ENCODE peak calls at places on chromosomes 16 and 17, in five cellular contexts. Q is body of pancreas, U is brain microvascular endothelial cell, M is astrocyte of the spinal cord, L is fibroblast of the aortic adventitia. F is an unnamed sample.

GRCh38 chr16:69084301-69084700 is 21.2 kb upstream of the HAS3 start:
- DNase-seq in U (peak), L (peak), Q (no peak), M (no peak), F (no peak)

GRCh38 chr17:66784621-66785364 is 50.1 kb upstream of the CACNG5 start:
- DNase-seq in L (no peak), Q (no peak), M (no peak), U (no peak), F (no peak)

GRCh38 chr16:23848958-23849357 is 13.2 kb downstream of the PRKCB start:
- DNase-seq in M (no peak), L (no peak), U (no peak), Q (no peak), F (no peak)

GRCh38 chr16:14132696-14133048 is 61.6 kb downstream of the MRTFB start:
- DNase-seq in U (no peak), M (no peak), L (no peak), Q (no peak), F (no peak)

GRCh38 chr16:79599837-79600635 is 501 bp downstream of the MAF start:
- DNase-seq in L (no peak), M (peak), U (no peak), Q (peak), F (no peak)

GRCh38 chr17:31678431-31678830 is 180.6 kb downstream of the COPRS start:
- DNase-seq in Q (no peak), L (peak), U (no peak), M (peak), F (no peak)

GRCh38 chr16:4298761-4299522 is 16.9 kb upstream of the GLIS2 start:
- DNase-seq in Q (no peak), M (peak), U (peak), L (peak), F (peak)

GRCh38 chr16:83802135-83802534 is 5.6 kb upstream of the HSBP1 start:
- DNase-seq in Q (no peak), L (peak), U (peak), M (peak), F (peak)

GRCh38 chr16:20868890-20869289 is 31.3 kb downstream of the DCUN1D3 start:
- DNase-seq in M (peak), U (no peak), Q (peak), L (peak), F (no peak)

GRCh38 chr16:85486256-85486915 is 126.7 kb upstream of the GSE1 start:
- DNase-seq in Q (no peak), U (no peak), L (no peak), M (no peak), F (no peak)

GRCh38 chr17:27153005-27153404 is 140.9 kb upstream of the WSB1 start:
- DNase-seq in Q (no peak), M (no peak), U (no peak), L (peak), F (no peak)

GRCh38 chr16:85011846-85012284 is 530 bp upstream of the ZDHHC7 start:
- DNase-seq in M (no peak), L (no peak), Q (no peak), U (no peak), F (no peak)

GRCh38 chr17:8674344-8675305 is 44.1 kb upstream of the MYH10 start:
- DNase-seq in M (peak), L (peak), U (peak), Q (no peak), F (no peak)

GRCh38 chr17:75829747-75830146 is 14.5 kb downstream of the UNC13D start:
- DNase-seq in Q (no peak), M (no peak), U (no peak), L (no peak), F (no peak)

GRCh38 chr17:75831032-75831567 is 13.1 kb downstream of the UNC13D start:
- DNase-seq in Q (no peak), M (no peak), U (no peak), L (no peak), F (no peak)

GRCh38 chr17:75828741-75829140 is 15.5 kb downstream of the UNC13D start:
- DNase-seq in M (no peak), L (no peak), U (no peak), Q (no peak), F (no peak)

GRCh38 chr17:75832164-75832651 is 12.0 kb downstream of the UNC13D start:
- DNase-seq in L (peak), Q (no peak), U (peak), M (peak), F (no peak)

GRCh38 chr17:75830168-75831031 is 13.8 kb downstream of the UNC13D start:
- DNase-seq in U (no peak), L (no peak), M (no peak), Q (no peak), F (no peak)
- TF ChIP-seq CTCF in U (peak), L (peak), M (peak), Q (peak), F (peak)

DNA sequence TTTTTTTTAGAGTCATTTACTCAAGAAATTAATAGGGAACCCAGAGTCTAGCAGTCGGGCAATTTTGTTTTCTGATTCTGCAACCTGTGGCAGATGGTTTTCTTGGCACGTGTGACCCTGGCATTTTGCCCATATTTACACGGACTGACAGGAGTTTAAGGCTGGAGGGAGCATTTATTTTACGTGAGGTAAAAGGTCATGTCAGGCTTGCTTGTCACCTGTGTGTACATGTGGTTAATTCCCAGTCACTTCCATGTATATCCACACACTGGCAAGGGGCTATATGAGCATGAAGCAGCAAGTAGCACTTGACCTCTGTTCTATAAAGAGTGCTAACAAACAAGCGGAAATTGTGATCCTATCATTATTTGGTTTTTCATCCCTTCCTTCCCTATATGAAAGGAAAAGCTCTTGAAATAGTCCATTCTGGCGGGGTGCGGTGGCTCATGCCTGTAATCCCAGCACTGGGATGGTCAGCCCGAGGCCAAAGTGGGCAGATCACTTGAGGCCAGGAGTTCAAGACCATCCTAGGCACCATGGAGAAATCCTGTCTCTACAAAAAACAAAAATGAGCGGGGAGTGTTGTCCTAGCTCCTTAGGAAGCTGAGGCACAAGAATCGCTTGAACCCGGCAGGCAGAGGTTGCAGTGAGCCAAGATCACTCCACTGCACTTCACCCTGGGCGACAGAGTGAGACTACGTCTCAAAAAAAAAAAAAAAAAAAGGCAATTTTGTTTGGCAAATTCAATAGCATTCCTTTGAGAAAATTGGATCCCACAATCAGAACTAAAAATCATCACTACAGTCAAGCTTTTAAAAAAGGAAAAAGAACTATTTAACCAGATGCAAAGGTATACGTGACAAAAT is 2.1 kb downstream of the SPAG9 start:
- DNase-seq in L (peak), Q (peak), U (no peak), M (no peak), F (no peak)
- H3K4me3 ChIP-seq in L (peak), Q (no peak), U (peak), M (peak), F (no peak)

GRCh38 chr17:47841488-47842308 is 625 bp upstream of the SCRN2 start:
- DNase-seq in U (no peak), Q (no peak), L (no peak), M (no peak), F (no peak)
- TF ChIP-seq CTCF in U (no peak), Q (no peak), L (no peak), M (no peak), F (no peak)

DNA sequence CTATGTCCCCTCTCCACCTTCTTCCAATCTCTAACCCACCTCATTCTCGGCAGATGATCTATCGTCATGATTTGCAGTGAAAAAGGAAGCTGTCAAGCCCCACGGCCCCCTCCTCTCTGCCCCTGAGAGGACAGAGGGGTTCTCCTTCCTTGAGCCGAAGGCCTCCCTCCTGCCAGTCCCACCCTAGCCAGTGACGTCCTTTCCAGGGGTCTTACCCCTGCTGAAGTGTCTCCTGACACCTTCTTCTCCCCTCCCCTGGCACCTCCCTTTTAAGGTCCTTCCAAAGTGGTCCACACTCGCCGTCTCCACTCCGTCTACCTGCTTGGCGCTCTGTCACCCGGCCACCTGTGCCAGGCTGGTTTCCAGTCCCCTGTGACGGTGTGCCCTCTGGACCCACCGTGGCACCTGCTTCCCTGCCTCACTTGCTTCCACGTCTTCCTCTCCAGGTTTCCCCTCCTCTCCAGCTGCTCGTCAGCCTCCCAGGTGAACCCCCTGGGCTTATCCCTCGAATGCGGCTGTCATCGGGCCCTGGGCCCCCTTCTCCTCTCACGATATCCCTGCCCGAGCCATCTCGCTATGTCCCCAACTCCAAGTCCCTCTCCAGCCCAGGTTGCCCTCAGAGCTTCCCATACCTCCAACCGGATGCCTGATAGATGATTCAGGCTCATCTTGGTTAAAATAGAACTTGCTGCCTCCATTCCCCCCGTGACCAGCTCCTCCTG is 5.7 kb downstream of the CCDC102A start:
- DNase-seq in L (no peak), Q (peak), U (no peak), M (no peak), F (no peak)
- H3K4me3 ChIP-seq in L (no peak), Q (no peak), U (no peak), M (no peak), F (no peak)

GRCh38 chr17:50575581-50576210 is 15.2 kb downstream of the CACNA1G start:
- DNase-seq in L (no peak), Q (no peak), U (no peak), M (no peak), F (no peak)
- TF ChIP-seq CTCF in L (no peak), Q (peak), U (peak), M (no peak), F (no peak)